ENCODE peak calls at places on chromosomes 16 and 17, in ten cellular contexts. O is neuronal stem cell, G is H1, V is fibroblast of lung, C is MM.1S, I is astrocyte, A is GM23248, U is neural progenitor cell, P is IMR-90, W is mammary epithelial cell. H is an unnamed sample.

GRCh38 chr16:78211200-78211599 is 111.7 kb downstream of the WWOX start:
- DNase-seq in O (no peak), G (peak), V (no peak), C (no peak), I (no peak), A (no peak), U (no peak), P (no peak), W (no peak), H (no peak)

GRCh38 chr16:80973991-80974390 is 32.7 kb downstream of the CMC2 start:
- DNase-seq in O (no peak), G (no peak), V (no peak), C (no peak), I (no peak), A (peak), U (no peak), P (peak), W (no peak), H (peak)

GRCh38 chr17:27539794-27540193 is 83.5 kb downstream of the KSR1 start:
- DNase-seq in O (no peak), G (no peak), V (no peak), C (no peak), I (no peak), A (no peak), U (no peak), P (no peak), W (no peak), H (no peak)

GRCh38 chr16:83900611-83901010 is 1.7 kb downstream of the MLYCD start:
- DNase-seq in O (no peak), G (no peak), V (peak), C (no peak), I (peak), A (no peak), U (no peak), P (no peak), W (no peak), H (no peak)

GRCh38 chr16:18958621-18959578 is 24.8 kb upstream of the TMC7 start:
- DNase-seq in O (no peak), G (no peak), V (peak), C (no peak), I (peak), A (peak), U (peak), P (peak), W (no peak), H (no peak)

GRCh38 chr17:5558815-5559785 is 25.2 kb downstream of the NLRP1 start:
- DNase-seq in O (no peak), G (no peak), V (no peak), C (no peak), I (no peak), A (no peak), U (no peak), P (no peak), W (no peak), H (no peak)

GRCh38 chr16:450385-450784 is 24.9 kb downstream of the RAB11FIP3 start:
- DNase-seq in O (no peak), G (no peak), V (no peak), C (no peak), I (no peak), A (no peak), U (no peak), P (no peak), W (no peak), H (no peak)

GRCh38 chr16:49530396-49530795 is 156.8 kb downstream of the C16orf78 start:
- DNase-seq in O (no peak), G (no peak), V (no peak), C (no peak), I (no peak), A (no peak), U (no peak), P (no peak), W (no peak), H (no peak)

GRCh38 chr17:337022-337420 is 15.6 kb downstream of the RPH3AL start:
- DNase-seq in O (no peak), G (no peak), V (no peak), C (no peak), I (no peak), A (no peak), U (no peak), P (no peak), W (no peak), H (no peak)

GRCh38 chr16:66935319-66936011 is at the start of gene CES2:
- DNase-seq in O (no peak), G (no peak), V (peak), C (no peak), I (no peak), A (peak), U (no peak), P (peak), W (peak), H (peak)

GRCh38 chr16:69703638-69704037 is 22.7 kb downstream of the NQO1 start:
- DNase-seq in O (no peak), G (no peak), V (peak), C (no peak), I (peak), A (peak), U (no peak), P (peak), W (no peak), H (no peak)

GRCh38 chr17:65340401-65340800 is 203.2 kb downstream of the RGS9 start:
- DNase-seq in O (no peak), G (no peak), V (no peak), C (no peak), I (no peak), A (no peak), U (no peak), P (no peak), W (no peak), H (no peak)

GRCh38 chr16:50977064-50977621 is 173.9 kb downstream of the SALL1 start:
- DNase-seq in O (no peak), G (no peak), V (no peak), C (no peak), I (no peak), A (no peak), U (peak), P (no peak), W (no peak), H (no peak)

GRCh38 chr17:82548681-82549303 is 29.3 kb downstream of the FOXK2 start:
- DNase-seq in O (no peak), G (no peak), V (peak), C (no peak), I (no peak), A (no peak), U (no peak), P (no peak), W (no peak), H (peak)

GRCh38 chr17:46943511-46944393 is 20.8 kb downstream of the GOSR2 start:
- DNase-seq in O (no peak), G (peak), V (peak), C (no peak), I (peak), A (peak), U (peak), P (peak), W (no peak), H (peak)

GRCh38 chr17:57986841-57987581 is 1.0 kb downstream of the VEZF1 start:
- DNase-seq in O (peak), G (no peak), V (peak), C (no peak), I (peak), A (peak), U (peak), P (peak), W (peak), H (peak)

GRCh38 chr17:44935116-44935515 is 12.5 kb downstream of the KIF18B start:
- DNase-seq in O (no peak), G (no peak), V (no peak), C (no peak), I (no peak), A (no peak), U (no peak), P (no peak), W (no peak), H (no peak)

GRCh38 chr16:78695371-78695770 is 595.9 kb downstream of the WWOX start:
- DNase-seq in O (no peak), G (no peak), V (no peak), C (no peak), I (no peak), A (no peak), U (no peak), P (no peak), W (no peak), H (no peak)

GRCh38 chr17:44376779-44377178 is 12.7 kb downstream of the ITGA2B start:
- DNase-seq in O (no peak), G (no peak), V (no peak), C (no peak), I (no peak), A (no peak), U (no peak), P (no peak), W (no peak), H (no peak)

GRCh38 chr17:2393184-2393953 is 7.5 kb downstream of the MNT start:
- DNase-seq in O (peak), G (peak), V (peak), C (peak), I (peak), A (peak), U (peak), P (peak), W (peak), H (peak)

DNA sequence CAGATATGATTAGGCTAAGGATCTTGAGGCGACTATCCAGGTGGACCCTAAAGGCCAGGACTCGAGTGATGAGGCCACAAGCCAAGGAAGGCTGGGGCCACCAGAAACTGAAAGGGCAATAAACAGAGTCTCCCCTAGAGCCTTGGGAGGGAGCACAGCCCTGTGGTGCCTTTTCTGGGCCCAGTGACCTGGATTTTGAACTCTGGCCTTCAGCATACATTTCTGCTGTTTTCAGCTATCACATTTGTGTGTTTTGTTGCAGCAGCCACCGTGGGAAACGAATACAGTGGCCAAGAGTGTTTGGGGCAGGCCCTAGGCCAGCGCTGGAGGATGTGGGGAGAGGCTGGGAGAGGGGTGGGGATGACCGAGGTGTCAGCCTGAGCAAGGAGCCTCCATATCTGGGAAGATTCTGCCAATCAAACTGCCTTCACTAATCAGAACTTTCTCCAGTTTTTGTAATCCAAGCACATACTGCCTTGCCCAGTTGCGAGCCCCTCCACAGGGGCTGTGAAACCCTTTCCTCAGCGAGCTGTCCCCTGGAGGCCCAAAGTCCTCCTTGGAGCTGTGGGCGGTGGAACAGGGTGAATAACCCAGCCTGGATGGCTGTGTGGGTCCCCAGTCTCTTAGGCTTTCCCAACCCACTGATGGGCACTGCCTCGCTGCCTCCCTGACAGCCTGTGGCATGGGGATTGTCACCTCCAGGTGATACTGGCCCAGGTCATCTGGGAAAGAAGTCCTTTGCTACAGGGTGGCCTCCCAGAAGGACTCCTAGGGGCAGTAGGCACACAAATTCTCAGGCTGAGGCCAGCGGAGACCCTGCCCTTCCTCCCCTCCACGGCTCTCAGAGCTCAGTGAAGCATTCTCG is 16.8 kb downstream of the B9D1 start:
- DNase-seq in O (no peak), G (no peak), V (no peak), C (no peak), I (no peak), A (no peak), U (no peak), P (no peak), W (no peak), H (no peak)
- H3K9ac ChIP-seq in O (peak), G (no peak), V (no peak), C (no peak), I (peak), A (peak), U (no peak), P (no peak), W (no peak), H (peak)

GRCh38 chr17:67993998-67994361 is 2.3 kb downstream of the C17orf58 start:
- DNase-seq in O (no peak), G (peak), V (no peak), C (no peak), I (no peak), A (peak), U (no peak), P (peak), W (no peak), H (no peak)
- H3K4me3 ChIP-seq in O (peak), G (peak), V (peak), C (peak), I (peak), A (peak), U (peak), P (peak), W (peak), H (peak)

GRCh38 chr17:48626202-48626469 is at the start of gene HOXB9:
- DNase-seq in O (no peak), G (no peak), V (no peak), C (no peak), I (no peak), A (no peak), U (no peak), P (peak), W (no peak), H (no peak)
- H3K4me2 ChIP-seq in O (no peak), G (peak), V (peak), C (peak), I (peak), A (peak), U (peak), P (peak), W (peak), H (peak)

GRCh38 chr16:68079616-68080344 is 5.4 kb upstream of the NFATC3 start:
- DNase-seq in O (no peak), G (peak), V (no peak), C (no peak), I (no peak), A (no peak), U (no peak), P (no peak), W (no peak), H (no peak)
- H3K9ac ChIP-seq in O (no peak), G (no peak), V (no peak), C (no peak), I (no peak), A (no peak), U (no peak), P (no peak), W (no peak), H (no peak)

GRCh38 chr17:71022758-71023157 is 853.4 kb downstream of the KCNJ2 start:
- DNase-seq in O (no peak), G (no peak), V (no peak), C (no peak), I (no peak), A (no peak), U (no peak), P (no peak), W (no peak), H (no peak)

GRCh38 chr17:71023631-71024030 is 854.3 kb downstream of the KCNJ2 start:
- DNase-seq in O (no peak), G (no peak), V (peak), C (no peak), I (peak), A (no peak), U (peak), P (no peak), W (no peak), H (peak)

GRCh38 chr17:71024969-71025368 is 855.6 kb downstream of the KCNJ2 start:
- DNase-seq in O (no peak), G (no peak), V (no peak), C (no peak), I (no peak), A (no peak), U (no peak), P (no peak), W (no peak), H (no peak)

GRCh38 chr17:71019699-71020098 is 850.4 kb downstream of the KCNJ2 start:
- DNase-seq in O (no peak), G (no peak), V (no peak), C (no peak), I (no peak), A (no peak), U (no peak), P (no peak), W (no peak), H (no peak)

GRCh38 chr17:71024172-71024571 is 854.8 kb downstream of the KCNJ2 start:
- DNase-seq in O (no peak), G (no peak), V (no peak), C (no peak), I (no peak), A (no peak), U (no peak), P (peak), W (no peak), H (no peak)
- H3K4me3 ChIP-seq in O (no peak), G (no peak), V (no peak), C (no peak), I (no peak), A (no peak), U (no peak), P (no peak), W (no peak), H (no peak)

GRCh38 chr17:15354256-15354655 is 12.9 kb upstream of the TEKT3 start:
- DNase-seq in O (no peak), G (no peak), V (no peak), C (no peak), I (no peak), A (no peak), U (no peak), P (no peak), W (no peak), H (peak)

GRCh38 chr17:15349119-15349518 is 7.7 kb upstream of the TEKT3 start:
- DNase-seq in O (no peak), G (no peak), V (no peak), C (no peak), I (no peak), A (no peak), U (no peak), P (no peak), W (peak), H (peak)

GRCh38 chr17:15351925-15352324 is 10.5 kb upstream of the TEKT3 start:
- DNase-seq in O (no peak), G (no peak), V (peak), C (no peak), I (peak), A (peak), U (no peak), P (peak), W (peak), H (peak)

GRCh38 chr17:15350777-15351486 is 9.5 kb upstream of the TEKT3 start:
- DNase-seq in O (no peak), G (no peak), V (no peak), C (no peak), I (no peak), A (peak), U (no peak), P (no peak), W (no peak), H (no peak)

GRCh38 chr17:15351487-15351840 is 10.1 kb upstream of the TEKT3 start:
- DNase-seq in O (no peak), G (no peak), V (no peak), C (no peak), I (no peak), A (no peak), U (no peak), P (no peak), W (no peak), H (no peak)
- H3K4me2 ChIP-seq in O (no peak), G (no peak), V (peak), C (no peak), I (no peak), A (peak), U (no peak), P (no peak), W (no peak), H (no peak)

GRCh38 chr17:75525806-75526554 is 483 bp downstream of the LLGL2 start:
- DNase-seq in O (peak), G (peak), V (no peak), C (no peak), I (no peak), A (no peak), U (peak), P (no peak), W (peak), H (peak)

GRCh38 chr17:75524971-75525805 is at the start of gene LLGL2:
- DNase-seq in O (peak), G (peak), V (peak), C (peak), I (no peak), A (peak), U (peak), P (peak), W (peak), H (peak)

GRCh38 chr17:75524269-75524970 is 1.1 kb upstream of the LLGL2 start:
- DNase-seq in O (no peak), G (no peak), V (no peak), C (no peak), I (no peak), A (no peak), U (no peak), P (no peak), W (no peak), H (no peak)

GRCh38 chr17:75523647-75524046 is 1.9 kb upstream of the LLGL2 start:
- DNase-seq in O (no peak), G (no peak), V (no peak), C (no peak), I (no peak), A (no peak), U (no peak), P (no peak), W (no peak), H (no peak)

DNA sequence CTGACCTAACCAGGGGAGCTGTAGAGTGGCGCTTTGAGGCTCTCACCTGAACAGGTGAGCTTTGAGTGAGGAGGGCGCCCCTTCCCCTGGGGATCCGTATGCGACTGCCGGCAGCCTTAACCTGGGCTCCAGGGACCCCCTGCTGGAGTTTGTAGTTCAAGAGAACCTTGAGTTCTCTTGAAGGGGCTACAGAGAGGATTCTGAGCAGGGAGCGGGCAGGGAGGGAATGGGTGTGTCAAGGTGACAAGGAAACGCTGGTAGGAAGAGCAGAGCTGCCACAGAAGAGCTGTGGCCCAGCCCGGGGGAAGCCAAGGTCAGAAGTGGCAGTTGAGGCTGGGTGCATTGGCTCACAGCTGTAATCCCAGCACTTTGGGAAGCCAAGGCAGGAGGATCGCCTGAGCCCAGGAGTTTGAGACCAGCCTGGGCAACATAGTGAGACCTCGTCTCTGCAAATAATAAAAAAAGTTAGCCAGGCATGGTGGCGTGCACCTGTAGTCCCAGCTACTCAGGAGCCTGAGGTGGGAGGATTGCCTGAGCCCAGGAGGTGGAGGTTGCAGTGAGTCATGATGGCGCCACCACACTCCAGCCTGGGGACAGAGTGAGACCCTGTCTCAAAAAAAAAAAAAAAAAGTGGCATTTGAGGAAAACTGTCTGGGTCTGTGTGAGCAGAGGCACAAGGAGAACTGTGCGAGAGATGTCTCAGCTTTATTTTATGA is 1.2 kb downstream of the LLGL2 start:
- DNase-seq in O (no peak), G (peak), V (no peak), C (no peak), I (no peak), A (no peak), U (peak), P (no peak), W (no peak), H (peak)
- H3K9ac ChIP-seq in O (peak), G (no peak), V (no peak), C (no peak), I (no peak), A (no peak), U (no peak), P (no peak), W (peak), H (peak)

GRCh38 chr17:10198509-10199249 is at the start of gene GAS7:
- DNase-seq in O (peak), G (peak), V (peak), C (no peak), I (no peak), A (peak), U (peak), P (peak), W (no peak), H (no peak)

GRCh38 chr17:10196936-10197335 is 1.5 kb downstream of the GAS7 start:
- DNase-seq in O (no peak), G (no peak), V (no peak), C (no peak), I (no peak), A (peak), U (no peak), P (no peak), W (no peak), H (no peak)

GRCh38 chr17:10197362-10197720 is 1.1 kb downstream of the GAS7 start:
- DNase-seq in O (no peak), G (no peak), V (no peak), C (no peak), I (no peak), A (peak), U (peak), P (no peak), W (no peak), H (no peak)

GRCh38 chr17:10196384-10196783 is 2.0 kb downstream of the GAS7 start:
- DNase-seq in O (no peak), G (no peak), V (no peak), C (no peak), I (no peak), A (no peak), U (no peak), P (no peak), W (no peak), H (no peak)

GRCh38 chr17:10197721-10198508 is 491 bp downstream of the GAS7 start:
- DNase-seq in O (no peak), G (no peak), V (no peak), C (no peak), I (no peak), A (peak), U (peak), P (no peak), W (no peak), H (no peak)
- H3K4me3 ChIP-seq in O (peak), G (peak), V (peak), C (no peak), I (peak), A (peak), U (peak), P (peak), W (no peak), H (no peak)

H was measured in PC-3.